ENCODE peak calls at places on chromosomes 4 and X, in six cellular contexts. Z is CD8-positive, alpha-beta T cell; T is upper lobe of left lung; N is fibroblast of pulmonary artery; Y is cardiac fibroblast; K is lung. F is an unnamed sample.

GRCh38 chr4:1416051-1416947 is 10.1 kb upstream of the NKX1-1 start:
- DNase-seq in Z (no peak), T (peak), N (no peak), Y (no peak), K (no peak), F (no peak)

GRCh38 chrX:15988661-15989603 is 134.3 kb upstream of the AP1S2 start:
- DNase-seq in Z (no peak), T (no peak), N (peak), Y (peak), K (no peak), F (peak)

GRCh38 chrX:151015684-151016083 is 32.5 kb downstream of the HMGB3 start:
- DNase-seq in Z (no peak), T (no peak), N (no peak), Y (no peak), K (no peak), F (no peak)

GRCh38 chrX:130896816-130897508 is 6.0 kb downstream of the ENOX2 start:
- DNase-seq in Z (no peak), T (no peak), N (peak), Y (peak), K (no peak), F (peak)

GRCh38 chr4:4333265-4333706 is 43.2 kb downstream of the ZBTB49 start:
- DNase-seq in Z (no peak), T (no peak), N (peak), Y (peak), K (peak), F (peak)

GRCh38 chr4:181592221-181592745 is 650.9 kb upstream of the TENM3 start:
- DNase-seq in Z (no peak), T (no peak), N (no peak), Y (no peak), K (no peak), F (no peak)

GRCh38 chrX:138150709-138151108 is 560.8 kb downstream of the FGF13 start:
- DNase-seq in Z (no peak), T (no peak), N (no peak), Y (no peak), K (no peak), F (no peak)

GRCh38 chrX:39821011-39821708 is 276.6 kb downstream of the BCOR start:
- DNase-seq in Z (no peak), T (peak), N (no peak), Y (peak), K (no peak), F (no peak)

GRCh38 chrX:68433155-68433980 is at the start of gene OPHN1:
- DNase-seq in Z (no peak), T (peak), N (peak), Y (peak), K (peak), F (peak)

GRCh38 chrX:40471965-40472648 is 108.7 kb upstream of the ATP6AP2 start:
- DNase-seq in Z (no peak), T (no peak), N (peak), Y (peak), K (peak), F (peak)

GRCh38 chr4:87530868-87531267 is 1.7 kb upstream of the SPARCL1 start:
- DNase-seq in Z (no peak), T (no peak), N (peak), Y (peak), K (peak), F (peak)

GRCh38 chr4:15294202-15294601 is 133.6 kb upstream of the C1QTNF7 start:
- DNase-seq in Z (no peak), T (no peak), N (no peak), Y (no peak), K (no peak), F (no peak)

GRCh38 chr4:165680821-165681220 is 192.2 kb upstream of the TLL1 start:
- DNase-seq in Z (no peak), T (no peak), N (peak), Y (peak), K (no peak), F (no peak)

GRCh38 chr4:47942420-47942819 is 28.0 kb upstream of the NFXL1 start:
- DNase-seq in Z (no peak), T (no peak), N (no peak), Y (no peak), K (no peak), F (no peak)

GRCh38 chr4:47945930-47946726 is 31.7 kb upstream of the NFXL1 start:
- DNase-seq in Z (no peak), T (no peak), N (no peak), Y (no peak), K (no peak), F (no peak)
- TF ChIP-seq CTCF in Z (no peak), T (no peak), N (peak), Y (peak), K (no peak), F (no peak)

GRCh38 chr4:95546866-95547707 is 1.7 kb downstream of the UNC5C start:
- DNase-seq in Z (no peak), T (no peak), N (no peak), Y (no peak), K (no peak), F (no peak)
- H3K4me3 ChIP-seq in Z (no peak), T (peak), N (peak), Y (peak), K (peak), F (peak)

GRCh38 chrX:137118536-137118935 is 84.7 kb upstream of the GPR101 start:
- DNase-seq in Z (no peak), T (no peak), N (no peak), Y (no peak), K (no peak), F (no peak)
- TF ChIP-seq CTCF in Z (no peak), T (no peak), N (no peak), Y (no peak), K (no peak), F (no peak)

GRCh38 chr4:186624951-186625350 is 69.6 kb upstream of the MTNR1A start:
- DNase-seq in Z (no peak), T (no peak), N (peak), Y (peak), K (no peak), F (peak)

GRCh38 chr4:186627226-186627865 is 72.0 kb upstream of the MTNR1A start:
- DNase-seq in Z (no peak), T (no peak), N (peak), Y (no peak), K (no peak), F (no peak)

GRCh38 chr4:186630128-186630527 is 74.8 kb upstream of the MTNR1A start:
- DNase-seq in Z (no peak), T (no peak), N (no peak), Y (no peak), K (no peak), F (no peak)

GRCh38 chr4:186623546-186623945 is 68.2 kb upstream of the MTNR1A start:
- DNase-seq in Z (no peak), T (no peak), N (peak), Y (peak), K (no peak), F (no peak)

GRCh38 chr4:186628058-186628711 is 72.8 kb upstream of the MTNR1A start:
- DNase-seq in Z (no peak), T (no peak), N (no peak), Y (no peak), K (no peak), F (no peak)
- H3K4me3 ChIP-seq in Z (no peak), T (no peak), N (no peak), Y (no peak), K (no peak), F (no peak)

GRCh38 chr4:8261851-8262535 is 7.6 kb upstream of the HTRA3 start:
- DNase-seq in Z (no peak), T (no peak), N (no peak), Y (no peak), K (no peak), F (no peak)

GRCh38 chr4:8264106-8264505 is 5.4 kb upstream of the HTRA3 start:
- DNase-seq in Z (no peak), T (no peak), N (no peak), Y (no peak), K (no peak), F (no peak)

GRCh38 chr4:8263397-8263796 is 6.2 kb upstream of the HTRA3 start:
- DNase-seq in Z (no peak), T (no peak), N (no peak), Y (no peak), K (no peak), F (no peak)

GRCh38 chr4:8260656-8261111 is 8.9 kb upstream of the HTRA3 start:
- DNase-seq in Z (no peak), T (no peak), N (peak), Y (peak), K (no peak), F (peak)

DNA sequence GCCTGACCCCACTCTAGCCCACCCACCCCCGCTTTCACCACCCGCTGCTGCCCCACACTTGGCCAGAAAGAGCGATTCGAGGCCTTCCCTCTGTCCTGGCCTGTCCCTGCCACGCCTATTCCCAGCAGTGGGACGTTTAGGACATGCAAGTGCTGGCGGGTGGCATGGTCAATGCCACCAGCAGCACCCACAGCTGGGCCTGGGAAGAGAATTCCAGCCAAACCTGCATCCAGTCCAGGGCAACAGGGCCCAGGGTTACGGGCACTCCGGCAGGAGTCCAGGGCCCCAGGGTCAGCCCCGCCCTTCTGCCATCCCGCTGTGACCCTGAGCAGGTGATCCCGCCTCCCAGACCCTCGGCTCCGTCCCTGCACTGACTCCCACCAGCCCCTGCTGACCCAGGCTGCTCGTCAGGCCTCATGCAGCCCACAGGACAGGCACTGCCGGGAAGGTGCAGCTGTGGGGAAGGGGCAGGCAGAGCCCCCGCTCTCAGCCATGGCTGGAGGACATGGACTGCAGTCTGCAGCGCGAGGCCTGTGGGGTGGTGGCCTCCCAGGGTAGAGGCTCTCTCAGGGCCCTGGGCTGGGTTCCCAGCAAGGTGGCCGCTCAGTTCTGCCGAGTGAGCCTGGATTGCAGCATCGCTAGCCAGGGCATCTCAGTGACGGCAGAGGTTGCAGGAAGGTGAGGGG is 6.8 kb upstream of the HTRA3 start:
- DNase-seq in Z (no peak), T (no peak), N (no peak), Y (no peak), K (no peak), F (no peak)
- TF ChIP-seq CTCF in Z (no peak), T (no peak), N (no peak), Y (no peak), K (no peak), F (no peak)

GRCh38 chrX:123990602-123991001 is 29.1 kb downstream of the STAG2 start:
- DNase-seq in Z (no peak), T (no peak), N (peak), Y (no peak), K (no peak), F (peak)
- H3K4me3 ChIP-seq in Z (no peak), T (no peak), N (no peak), Y (no peak), K (no peak), F (no peak)

GRCh38 chr4:75710246-75710645 is 14.1 kb upstream of the USO1 start:
- DNase-seq in Z (no peak), T (no peak), N (peak), Y (no peak), K (peak), F (peak)
- TF ChIP-seq CTCF in Z (no peak), T (no peak), N (no peak), Y (no peak), K (no peak), F (no peak)

DNA sequence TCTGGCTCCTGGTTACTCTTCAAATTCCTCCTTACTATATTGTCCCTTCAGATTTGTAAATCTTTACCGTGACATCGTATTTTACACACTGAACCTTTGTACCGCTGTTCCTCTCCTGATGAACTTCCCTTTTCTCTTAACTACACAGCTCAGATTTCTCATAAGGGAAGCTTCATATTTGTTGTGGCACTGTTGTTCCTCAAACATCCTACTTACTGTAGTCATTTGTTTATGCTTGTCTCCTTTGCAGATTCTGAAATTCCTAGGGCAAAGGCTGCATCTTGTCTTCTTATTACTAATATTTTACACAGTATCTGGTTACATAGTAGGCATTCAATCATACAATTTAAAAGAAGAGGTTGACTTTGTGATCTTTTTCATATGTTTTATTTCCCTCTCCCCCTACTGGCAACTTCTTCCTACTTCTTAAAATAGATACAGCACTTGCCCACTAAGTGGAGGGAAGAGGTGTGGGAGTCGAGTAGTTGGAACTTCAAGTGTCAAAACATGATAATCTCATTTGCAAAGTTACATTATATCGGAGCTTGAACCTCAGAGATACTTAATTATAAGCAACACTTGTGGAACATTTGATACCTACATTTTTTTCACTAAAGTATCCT is 50.0 kb downstream of the TET2 start:
- DNase-seq in Z (no peak), T (no peak), N (no peak), Y (peak), K (no peak), F (no peak)
- H3K4me3 ChIP-seq in Z (no peak), T (no peak), N (no peak), Y (no peak), K (no peak), F (no peak)

GRCh38 chr4:17010426-17011087 is 112.1 kb upstream of the LDB2 start:
- DNase-seq in Z (no peak), T (peak), N (no peak), Y (no peak), K (no peak), F (no peak)
- TF ChIP-seq CTCF in Z (no peak), T (no peak), N (no peak), Y (no peak), K (no peak), F (no peak)

F was measured in fibroblast of the aortic adventitia.